ENCODE peak calls at places on chromosomes 6 and 20, in nine cellular contexts. V is A549, J is endodermal cell, S is esophagus squamous epithelium, H is tibial nerve, L is GM12878, E is H9, P is pancreas, N is uterus. C is an unnamed sample.

GRCh38 chr20:3815703-3816315 is 4.5 kb upstream of the AP5S1 start:
- DNase-seq in V (no peak), J (no peak), S (no peak), H (no peak), L (no peak), E (no peak), P (no peak), N (no peak), C (no peak)

GRCh38 chr6:101462576-101462975 is 69.1 kb downstream of the GRIK2 start:
- DNase-seq in V (no peak), J (no peak), S (no peak), H (no peak), L (no peak), E (no peak), P (no peak), N (no peak), C (no peak)

GRCh38 chr6:18763086-18763485 is 375.9 kb downstream of the RNF144B start:
- DNase-seq in V (no peak), J (no peak), S (no peak), H (no peak), L (no peak), E (no peak), P (no peak), N (no peak), C (no peak)

GRCh38 chr20:58011106-58011946 is 217.1 kb downstream of the ANKRD60 start:
- DNase-seq in V (no peak), J (peak; percentile 30), S (no peak), H (no peak), L (no peak), E (peak; percentile 20), P (no peak), N (peak; percentile 12), C (no peak)

GRCh38 chr6:20350215-20350614 is 51.5 kb upstream of the E2F3 start:
- DNase-seq in V (no peak), J (peak; percentile 5), S (no peak), H (no peak), L (no peak), E (no peak), P (no peak), N (no peak), C (no peak)

GRCh38 chr6:148203281-148203925 is 139.2 kb upstream of the SASH1 start:
- DNase-seq in V (no peak), J (no peak), S (no peak), H (no peak), L (no peak), E (no peak), P (no peak), N (no peak), C (no peak)

GRCh38 chr6:70037445-70037844 is 171.1 kb downstream of the COL19A1 start:
- DNase-seq in V (no peak), J (no peak), S (no peak), H (no peak), L (no peak), E (no peak), P (no peak), N (no peak), C (no peak)

GRCh38 chr6:49541936-49542335 is 8.5 kb upstream of the C6orf141 start:
- DNase-seq in V (no peak), J (no peak), S (no peak), H (no peak), L (no peak), E (no peak), P (no peak), N (no peak), C (no peak)

GRCh38 chr6:124223596-124223995 is 419.9 kb downstream of the NKAIN2 start:
- DNase-seq in V (no peak), J (no peak), S (no peak), H (no peak), L (no peak), E (no peak), P (no peak), N (no peak), C (no peak)

DNA sequence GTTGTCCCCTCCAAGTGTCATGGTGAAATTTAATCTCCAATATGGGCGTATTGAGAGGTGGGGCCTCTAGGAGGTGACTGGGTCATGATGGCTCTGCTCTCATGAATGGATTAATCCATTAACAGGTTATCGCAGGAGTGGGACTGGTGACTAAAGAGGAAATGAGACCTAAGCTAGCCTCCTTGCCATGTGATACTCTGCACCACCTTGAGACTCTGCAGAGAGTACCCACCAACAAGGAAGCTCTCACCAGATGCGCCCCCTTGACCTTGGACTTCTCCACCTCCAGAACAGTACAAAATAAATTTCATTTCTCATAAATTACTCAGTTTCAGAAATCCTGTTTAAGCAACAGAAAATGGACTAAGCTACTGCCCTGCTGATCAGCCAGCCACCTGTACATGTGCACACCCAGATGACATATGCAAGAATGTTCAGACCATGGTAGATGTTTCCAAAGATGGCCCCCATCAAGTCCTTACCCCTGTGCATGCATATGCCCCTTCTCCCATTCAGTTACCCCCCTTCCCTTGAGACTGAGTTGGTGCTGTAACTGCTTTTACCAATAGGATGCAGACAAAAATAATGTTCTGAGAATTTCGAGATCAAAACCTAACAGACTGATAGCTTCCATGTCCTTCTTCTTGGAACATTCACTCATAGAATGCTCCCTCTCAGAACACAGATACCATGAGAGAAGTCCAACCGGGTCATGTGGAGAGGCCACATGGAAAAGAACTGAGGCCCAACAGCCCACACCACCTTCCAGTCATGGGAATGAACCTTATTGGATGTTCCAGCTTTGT is 28.4 kb downstream of the MAP3K5 start:
- DNase-seq in V (no peak), J (no peak), S (no peak), H (no peak), L (peak; percentile 78), E (no peak), P (no peak), N (no peak), C (no peak)
- H3K27ac ChIP-seq in V (no peak overlapping the region), J (no peak overlapping the region), S (no peak overlapping the region), H (no peak overlapping the region), L (peak overlapping the region; percentile 97), E (no peak overlapping the region), P (no peak overlapping the region), N (no peak overlapping the region), C (no peak overlapping the region)

GRCh38 chr6:35148167-35148741 is 7.1 kb upstream of the TCP11 start:
- DNase-seq in V (no peak), J (peak; percentile 93), S (no peak), H (no peak), L (peak; percentile 32), E (peak; percentile 91), P (no peak), N (no peak), C (no peak)
- H3K27ac ChIP-seq in V (no peak overlapping the region), J (peak overlapping the region; percentile 87), S (no peak overlapping the region), H (no peak overlapping the region), L (no peak overlapping the region), E (no peak overlapping the region), P (no peak overlapping the region), N (no peak overlapping the region), C (no peak overlapping the region)

GRCh38 chr6:11211235-11211634 is 21.2 kb downstream of the NEDD9 start:
- DNase-seq in V (no peak), J (no peak), S (no peak), H (no peak), L (no peak), E (no peak), P (no peak), N (no peak), C (no peak)
- H3K27ac ChIP-seq in V (peak overlapping the region; percentile 94), J (no peak overlapping the region), S (no peak overlapping the region), H (peak overlapping the region; percentile 87), L (no peak overlapping the region), E (no peak overlapping the region), P (no peak overlapping the region), N (peak overlapping the region; percentile 94), C (peak overlapping the region; percentile 74)

GRCh38 chr20:1882026-1882425 is 13.2 kb upstream of the SIRPA start:
- DNase-seq in V (no peak), J (no peak), S (no peak), H (no peak), L (no peak), E (no peak), P (no peak), N (no peak), C (no peak)

GRCh38 chr20:1881240-1881835 is 13.9 kb upstream of the SIRPA start:
- DNase-seq in V (no peak), J (no peak), S (no peak), H (no peak), L (no peak), E (no peak), P (no peak), N (no peak), C (no peak)

GRCh38 chr20:1879369-1879768 is 15.8 kb upstream of the SIRPA start:
- DNase-seq in V (no peak), J (no peak), S (no peak), H (no peak), L (no peak), E (no peak), P (no peak), N (no peak), C (no peak)

GRCh38 chr20:1879934-1880333 is 15.3 kb upstream of the SIRPA start:
- DNase-seq in V (no peak), J (no peak), S (no peak), H (no peak), L (no peak), E (no peak), P (no peak), N (no peak), C (no peak)

DNA sequence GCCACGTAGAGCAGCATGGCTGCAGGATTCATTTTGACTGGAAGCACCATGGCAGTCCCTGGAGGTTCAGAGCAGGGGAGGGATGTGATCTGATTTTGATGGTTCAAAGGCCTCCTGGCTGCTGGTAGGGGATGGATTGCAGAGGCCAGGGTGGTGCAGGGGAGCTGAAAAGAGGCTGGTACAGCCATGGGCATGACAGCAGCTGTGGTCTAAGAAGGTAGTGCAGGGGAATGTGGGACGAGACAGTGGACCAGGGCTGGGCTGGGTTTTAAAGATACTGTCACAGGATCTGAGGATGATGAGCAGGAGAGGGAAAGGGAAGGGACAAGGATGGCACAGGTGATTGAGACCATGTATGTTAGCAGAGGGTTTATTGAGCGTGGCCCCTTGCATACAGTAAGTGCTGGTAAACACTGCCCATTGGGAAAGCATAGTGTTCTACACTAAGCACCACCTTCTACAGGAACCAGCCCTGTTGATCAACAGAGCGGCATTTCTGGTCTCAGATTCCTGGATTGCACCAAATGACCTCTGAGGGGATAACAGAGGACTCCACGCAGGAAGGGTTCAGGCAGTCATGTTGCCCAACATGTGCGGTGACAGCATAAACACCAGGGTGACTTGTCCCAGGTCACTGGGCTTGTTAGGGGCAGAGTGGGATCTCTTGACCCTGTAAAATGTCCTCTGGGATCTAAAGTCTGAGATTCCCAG is 14.5 kb upstream of the SIRPA start:
- DNase-seq in V (no peak), J (no peak), S (no peak), H (no peak), L (no peak), E (no peak), P (no peak), N (no peak), C (no peak)
- H3K27ac ChIP-seq in V (no peak overlapping the region), J (no peak overlapping the region), S (no peak overlapping the region), H (no peak overlapping the region), L (no peak overlapping the region), E (no peak overlapping the region), P (no peak overlapping the region), N (no peak overlapping the region), C (no peak overlapping the region)

GRCh38 chr6:30759575-30760239 is 15.4 kb upstream of the IER3 start:
- DNase-seq in V (peak; percentile 70), J (peak; percentile 73), S (no peak), H (no peak), L (no peak), E (no peak), P (no peak), N (no peak), C (no peak)
- H3K27ac ChIP-seq in V (peak overlapping the region; percentile 86), J (peak overlapping the region; percentile 62), S (no peak overlapping the region), H (no peak overlapping the region), L (peak overlapping the region; percentile 35), E (no peak overlapping the region), P (peak overlapping the region; percentile 40), N (no peak overlapping the region), C (no peak overlapping the region)

C was measured in gastrocnemius medialis.